ENCODE peak calls at places on chromosomes 13 and 19, in four cellular contexts. X is fibroblast of pulmonary artery, H is thoracic aorta, F is AG04450. U is an unnamed sample.

GRCh38 chr19:12720851-12721655 is 2.7 kb downstream of the TNPO2 start:
- DNase-seq in F (no peak), X (peak; percentile 26), H (no peak), U (peak; percentile 17)

GRCh38 chr13:24512208-24513068 is at the start of gene PARP4:
- DNase-seq in F (peak; percentile 39), X (peak; percentile 79), H (no peak), U (peak; percentile 86)

GRCh38 chr13:98351636-98352035 is 174.6 kb upstream of the RNF113B start:
- DNase-seq in F (no peak), H (no peak), X (no peak), U (no peak)

GRCh38 chr13:74040200-74040599 is 94.0 kb downstream of the KLF12 start:
- DNase-seq in F (no peak), X (peak; percentile 36), H (no peak), U (peak; percentile 17)

GRCh38 chr13:99370476-99371272 is 63.5 kb upstream of the GPR183 start:
- DNase-seq in X (no peak), H (no peak), F (no peak), U (no peak)

GRCh38 chr13:51906581-51906980 is 44.8 kb downstream of the CCDC70 start:
- DNase-seq in H (no peak), X (no peak), F (no peak), U (no peak)

GRCh38 chr13:23443110-23443509 is 9.6 kb upstream of the SACS start:
- DNase-seq in H (no peak), F (no peak), X (no peak), U (no peak)

GRCh38 chr19:14091885-14092462 is 1.4 kb upstream of the SAMD1 start:
- DNase-seq in H (no peak), X (no peak), F (no peak), U (no peak)

GRCh38 chr13:95300625-95301134 is 571 bp downstream of the ABCC4 start:
- DNase-seq in H (no peak), X (peak; percentile 45), F (peak; percentile 23), U (peak; percentile 60)

GRCh38 chr19:1168877-1169791 is 4.9 kb downstream of the SBNO2 start:
- DNase-seq in X (peak; percentile 46), H (no peak), F (no peak), U (peak; percentile 55)

GRCh38 chr19:51507640-51508058 is 6.0 kb upstream of the SIGLEC12 start:
- DNase-seq in F (no peak), H (no peak), X (no peak), U (no peak)

GRCh38 chr19:9644472-9644871 is 23.4 kb upstream of the ZNF561 start:
- DNase-seq in H (no peak), F (no peak), X (no peak), U (no peak)
- TF ChIP-seq CTCF in H (no peak), F (no peak), X (no peak), U (no peak)

GRCh38 chr13:29423050-29423449 is 172.4 kb downstream of the SLC7A1 start:
- DNase-seq in X (no peak), F (no peak), H (no peak), U (no peak)

GRCh38 chr13:29428310-29428991 is 167.0 kb downstream of the SLC7A1 start:
- DNase-seq in H (no peak), F (no peak), X (no peak), U (no peak)

GRCh38 chr13:29428992-29429315 is 166.5 kb downstream of the SLC7A1 start:
- DNase-seq in H (no peak), X (no peak), F (no peak), U (no peak)

GRCh38 chr13:29429496-29429895 is 166.0 kb downstream of the SLC7A1 start:
- DNase-seq in F (no peak), H (no peak), X (no peak), U (peak; percentile 16)

DNA sequence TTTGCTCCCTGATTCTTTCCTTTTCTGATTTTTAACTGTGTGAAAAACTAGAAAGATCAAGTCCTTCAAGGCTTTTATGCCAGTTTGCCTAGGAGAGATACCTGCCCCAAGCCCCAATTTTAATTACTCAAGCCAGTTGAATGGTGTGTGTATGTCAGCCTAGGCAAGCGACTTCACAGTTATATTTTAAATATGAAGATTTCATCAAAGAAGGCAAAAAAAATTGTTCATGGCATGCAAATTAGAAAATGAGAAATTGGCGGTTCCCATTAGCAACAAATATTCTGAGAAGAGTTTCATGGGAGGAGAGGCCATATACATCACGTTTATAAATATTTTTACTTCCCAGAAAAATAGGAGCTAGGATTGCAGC is 167.6 kb downstream of the SLC7A1 start:
- DNase-seq in H (no peak), X (no peak), F (no peak), U (no peak)
- H3K4me3 ChIP-seq in H (peak overlapping the region; percentile 75), X (no peak overlapping the region), F (peak overlapping the region; percentile 26), U (peak overlapping the region; percentile 49)

DNA sequence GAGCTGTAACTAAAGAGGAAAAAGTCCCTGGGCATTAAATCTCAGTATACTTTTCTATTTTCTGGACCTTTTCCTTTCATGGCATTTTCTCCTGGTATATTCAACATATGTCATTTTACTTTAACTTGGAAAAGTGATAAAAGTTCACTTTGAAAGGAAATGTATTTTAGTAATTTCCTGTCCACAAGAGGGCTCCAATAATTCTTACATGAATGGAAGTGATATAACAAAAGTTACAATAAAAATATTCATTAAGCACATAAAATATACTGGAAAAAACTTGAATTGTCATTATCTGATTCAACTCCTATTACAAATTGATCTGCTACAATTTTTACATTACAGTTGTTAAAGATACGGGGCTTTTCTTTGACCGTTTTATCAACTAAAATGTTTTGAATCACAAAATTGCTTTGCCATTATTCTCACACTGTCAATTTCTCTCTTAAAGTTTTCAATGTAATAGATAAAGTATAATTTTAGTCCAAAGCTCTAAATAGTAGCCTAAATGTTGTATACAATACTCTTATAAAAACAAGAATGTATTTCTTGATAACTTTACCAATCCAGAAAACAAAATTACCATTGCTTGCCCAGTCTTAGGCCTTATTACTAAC is 4.9 kb downstream of the UBL3 start:
- DNase-seq in X (peak; percentile 46), F (no peak), H (no peak), U (peak; percentile 64)
- TF ChIP-seq CTCF in X (peak; percentile 49), F (peak; percentile 43), H (peak; percentile 36), U (peak; percentile 28)

GRCh38 chr19:46470376-46470775 is 987 bp downstream of the PNMA8A start:
- DNase-seq in F (no peak), X (no peak), H (no peak), U (no peak)
- H3K4me3 ChIP-seq in F (no peak overlapping the region), X (no peak overlapping the region), H (peak overlapping the region; percentile 63), U (no peak overlapping the region)

U was measured in fibroblast of the aortic adventitia.